ENCODE peak calls at places on chromosome 16, in four cellular contexts. V, L, H and A are unnamed samples.

GRCh38 chr16:450800-451512 is 25.5 kb downstream of the RAB11FIP3 start:
- DNase-seq in V (peak; percentile 18), L (no peak), H (peak; percentile 51), A (no peak)

GRCh38 chr16:15996432-15997109 is 47.2 kb downstream of the ABCC1 start:
- DNase-seq in V (peak; percentile 89), L (no peak), H (no peak), A (no peak)

GRCh38 chr16:24552705-24553104 is 13.3 kb downstream of the RBBP6 start:
- DNase-seq in V (no peak), L (no peak), H (no peak), A (no peak)

GRCh38 chr16:88070341-88070740 is 119.1 kb downstream of the BANP start:
- DNase-seq in V (no peak), L (no peak), H (no peak), A (no peak)

GRCh38 chr16:66045626-66046025 is 320.9 kb upstream of the CDH5 start:
- DNase-seq in V (peak; percentile 17), L (no peak), H (no peak), A (no peak)

GRCh38 chr16:24540575-24541240 is 1.3 kb downstream of the RBBP6 start:
- DNase-seq in V (peak; percentile 12), L (no peak), H (no peak), A (peak; percentile 25)

GRCh38 chr16:54431041-54431996 is 144.7 kb upstream of the IRX3 start:
- DNase-seq in V (no peak), L (no peak), H (no peak), A (no peak)

GRCh38 chr16:49632111-49632797 is 223.7 kb downstream of the ZNF423 start:
- DNase-seq in V (no peak), L (no peak), H (no peak), A (no peak)

GRCh38 chr16:69326172-69326873 is 4.1 kb downstream of the PDF start:
- DNase-seq in V (no peak), L (no peak), H (no peak), A (no peak)

GRCh38 chr16:28910046-28911031 is 14.7 kb downstream of the RABEP2 start:
- DNase-seq in V (no peak), L (no peak), H (peak; percentile 83), A (no peak)

GRCh38 chr16:87541882-87542234 is 49.0 kb upstream of the ZCCHC14 start:
- DNase-seq in V (peak; percentile 45), L (no peak), H (no peak), A (no peak)

GRCh38 chr16:10870137-10870776 is 6.7 kb upstream of the CIITA start:
- DNase-seq in V (no peak), L (no peak), H (no peak), A (no peak)

GRCh38 chr16:85611205-85611454 is 2.0 kb upstream of the GSE1 start:
- DNase-seq in V (no peak), L (peak; percentile 73), H (peak; percentile 57), A (peak; percentile 54)

GRCh38 chr16:85479972-85480726 is 133.0 kb upstream of the GSE1 start:
- DNase-seq in V (no peak), L (peak; percentile 47), H (no peak), A (peak; percentile 62)

GRCh38 chr16:54931041-54931756 is 534 bp downstream of the IRX5 start:
- DNase-seq in V (no peak), L (peak; percentile 61), H (peak; percentile 25), A (peak; percentile 35)

GRCh38 chr16:27327586-27327915 is 13.8 kb downstream of the IL4R start:
- DNase-seq in V (no peak), L (no peak), H (no peak), A (no peak)

GRCh38 chr16:50591800-50592771 is 43.9 kb downstream of the NKD1 start:
- DNase-seq in V (no peak), L (no peak), H (peak; percentile 22), A (no peak)

GRCh38 chr16:49592507-49593422 is 219.2 kb downstream of the C16orf78 start:
- DNase-seq in V (peak; percentile 41), L (peak; percentile 60), H (peak; percentile 12), A (peak; percentile 50)

GRCh38 chr16:17836868-17837602 is 366.3 kb upstream of the XYLT1 start:
- DNase-seq in V (peak; percentile 48), L (no peak), H (no peak), A (no peak)

GRCh38 chr16:20611350-20611902 is 35.3 kb upstream of the ACSM2B start:
- DNase-seq in V (no peak), L (no peak), H (peak; percentile 78), A (no peak)

GRCh38 chr16:2206420-2206779 is 1.1 kb downstream of the MLST8 start:
- DNase-seq in V (no peak), L (no peak), H (no peak), A (no peak)

GRCh38 chr16:87837627-87838289 is 31.5 kb downstream of the SLC7A5 start:
- DNase-seq in V (no peak), L (no peak), H (no peak), A (no peak)

GRCh38 chr16:67339453-67339852 is 12.8 kb downstream of the LRRC36 start:
- DNase-seq in V (peak; percentile 56), L (no peak), H (no peak), A (no peak)

GRCh38 chr16:68936729-68937631 is 93.6 kb downstream of the TANGO6 start:
- DNase-seq in V (peak; percentile 31), L (no peak), H (no peak), A (no peak)

GRCh38 chr16:3726021-3726687 is 8.8 kb upstream of the TRAP1 start:
- DNase-seq in V (no peak), L (no peak), H (no peak), A (no peak)

GRCh38 chr16:83717814-83718213 is 90.0 kb upstream of the HSBP1 start:
- DNase-seq in V (peak; percentile 58), L (no peak), H (no peak), A (no peak)

GRCh38 chr16:85283305-85284050 is 171.2 kb upstream of the CIBAR2 start:
- DNase-seq in V (no peak), L (no peak), H (no peak), A (no peak)

GRCh38 chr16:84933774-84934571 is 77.4 kb downstream of the ZDHHC7 start:
- DNase-seq in V (no peak), L (no peak), H (no peak), A (no peak)

GRCh38 chr16:69179255-69180010 is 7.5 kb upstream of the SNTB2 start:
- DNase-seq in V (peak; percentile 93), L (no peak), H (peak; percentile 3), A (no peak)

GRCh38 chr16:69709456-69710084 is 16.8 kb downstream of the NQO1 start:
- DNase-seq in V (peak; percentile 81), L (no peak), H (peak; percentile 40), A (peak; percentile 72)